ENCODE peak calls at places on chromosomes 7 and 10, in six cellular contexts. One of them, this sample, is unnamed.
A peak's percentile ranks its signal among the peaks of the same experiment; 100 is the strongest.

GRCh38 chr7:39838326-39838725 is 111.7 kb upstream of the CDK13 start:
- DNase-seq in amniotic stem cell: no peak
- DNase-seq in ascending aorta: no peak
- DNase-seq in anterior cingulate cortex: no peak
- DNase-seq in NCI-H1092 treated with DMSO at 0.1 percent for 48 hours: peak; percentile 92
- DNase-seq in stimulated activated CD4-positive, alpha-beta T cell treated with anti-CD3 and anti-CD28 coated beads, Interleukin-1b, Interleukin-23, amount 100 ng/mL, for 4 hours: no peak
- DNase-seq in this sample: peak; percentile 92

GRCh38 chr10:88934900-88935672 is 17.5 kb downstream of the ACTA2 start:
- DNase-seq in amniotic stem cell: peak; percentile 47
- DNase-seq in ascending aorta: peak; percentile 87
- DNase-seq in anterior cingulate cortex: peak; percentile 44
- DNase-seq in NCI-H1092 treated with DMSO at 0.1 percent for 48 hours: peak; percentile 46
- DNase-seq in stimulated activated CD4-positive, alpha-beta T cell treated with anti-CD3 and anti-CD28 coated beads, Interleukin-1b, Interleukin-23, amount 100 ng/mL, for 4 hours: peak; percentile 63
- DNase-seq in this sample: peak; percentile 81

GRCh38 chr7:87541648-87542047 is 59.0 kb downstream of the ABCB1 start:
- DNase-seq in amniotic stem cell: no peak
- DNase-seq in ascending aorta: no peak
- DNase-seq in anterior cingulate cortex: no peak
- DNase-seq in NCI-H1092 treated with DMSO at 0.1 percent for 48 hours: no peak
- DNase-seq in stimulated activated CD4-positive, alpha-beta T cell treated with anti-CD3 and anti-CD28 coated beads, Interleukin-1b, Interleukin-23, amount 100 ng/mL, for 4 hours: no peak
- DNase-seq in this sample: no peak

GRCh38 chr7:549891-550625 is 30.4 kb upstream of the PDGFA start:
- DNase-seq in amniotic stem cell: no peak
- DNase-seq in ascending aorta: no peak
- DNase-seq in anterior cingulate cortex: no peak
- DNase-seq in NCI-H1092 treated with DMSO at 0.1 percent for 48 hours: no peak
- DNase-seq in stimulated activated CD4-positive, alpha-beta T cell treated with anti-CD3 and anti-CD28 coated beads, Interleukin-1b, Interleukin-23, amount 100 ng/mL, for 4 hours: no peak
- DNase-seq in this sample: no peak

GRCh38 chr10:97648557-97649404 is 8.3 kb downstream of the PI4K2A start:
- DNase-seq in amniotic stem cell: peak; percentile 82
- DNase-seq in ascending aorta: no peak
- DNase-seq in anterior cingulate cortex: no peak
- DNase-seq in NCI-H1092 treated with DMSO at 0.1 percent for 48 hours: no peak
- DNase-seq in stimulated activated CD4-positive, alpha-beta T cell treated with anti-CD3 and anti-CD28 coated beads, Interleukin-1b, Interleukin-23, amount 100 ng/mL, for 4 hours: peak; percentile 12
- DNase-seq in this sample: peak; percentile 72

GRCh38 chr7:127803626-127804025 is 151.6 kb downstream of the SND1 start:
- DNase-seq in amniotic stem cell: no peak
- DNase-seq in ascending aorta: no peak
- DNase-seq in anterior cingulate cortex: no peak
- DNase-seq in NCI-H1092 treated with DMSO at 0.1 percent for 48 hours: no peak
- DNase-seq in stimulated activated CD4-positive, alpha-beta T cell treated with anti-CD3 and anti-CD28 coated beads, Interleukin-1b, Interleukin-23, amount 100 ng/mL, for 4 hours: no peak
- DNase-seq in this sample: no peak

GRCh38 chr7:50216626-50217025 is 87.9 kb upstream of the IKZF1 start:
- DNase-seq in amniotic stem cell: no peak
- DNase-seq in ascending aorta: no peak
- DNase-seq in anterior cingulate cortex: no peak
- DNase-seq in NCI-H1092 treated with DMSO at 0.1 percent for 48 hours: no peak
- DNase-seq in stimulated activated CD4-positive, alpha-beta T cell treated with anti-CD3 and anti-CD28 coated beads, Interleukin-1b, Interleukin-23, amount 100 ng/mL, for 4 hours: no peak
- DNase-seq in this sample: no peak

GRCh38 chr7:75630549-75630948 is 108.2 kb downstream of the HIP1 start:
- DNase-seq in amniotic stem cell: no peak
- DNase-seq in ascending aorta: no peak
- DNase-seq in anterior cingulate cortex: no peak
- DNase-seq in NCI-H1092 treated with DMSO at 0.1 percent for 48 hours: no peak
- DNase-seq in stimulated activated CD4-positive, alpha-beta T cell treated with anti-CD3 and anti-CD28 coated beads, Interleukin-1b, Interleukin-23, amount 100 ng/mL, for 4 hours: no peak
- DNase-seq in this sample: no peak

GRCh38 chr7:5666361-5666760 is 115.1 kb downstream of the RNF216 start:
- DNase-seq in amniotic stem cell: no peak
- DNase-seq in ascending aorta: no peak
- DNase-seq in anterior cingulate cortex: no peak
- DNase-seq in NCI-H1092 treated with DMSO at 0.1 percent for 48 hours: no peak
- DNase-seq in stimulated activated CD4-positive, alpha-beta T cell treated with anti-CD3 and anti-CD28 coated beads, Interleukin-1b, Interleukin-23, amount 100 ng/mL, for 4 hours: no peak
- DNase-seq in this sample: no peak

GRCh38 chr10:95332666-95333249 is 42.0 kb upstream of the PDLIM1 start:
- DNase-seq in amniotic stem cell: no peak
- DNase-seq in ascending aorta: no peak
- DNase-seq in anterior cingulate cortex: no peak
- DNase-seq in NCI-H1092 treated with DMSO at 0.1 percent for 48 hours: no peak
- DNase-seq in stimulated activated CD4-positive, alpha-beta T cell treated with anti-CD3 and anti-CD28 coated beads, Interleukin-1b, Interleukin-23, amount 100 ng/mL, for 4 hours: no peak
- DNase-seq in this sample: no peak

GRCh38 chr7:86768967-86769760 is 125.5 kb downstream of the GRM3 start:
- DNase-seq in amniotic stem cell: no peak
- DNase-seq in ascending aorta: no peak
- DNase-seq in anterior cingulate cortex: no peak
- DNase-seq in NCI-H1092 treated with DMSO at 0.1 percent for 48 hours: no peak
- DNase-seq in stimulated activated CD4-positive, alpha-beta T cell treated with anti-CD3 and anti-CD28 coated beads, Interleukin-1b, Interleukin-23, amount 100 ng/mL, for 4 hours: no peak
- DNase-seq in this sample: no peak

GRCh38 chr7:116554911-116555310 is 30.1 kb downstream of the CAV1 start:
- DNase-seq in amniotic stem cell: no peak
- DNase-seq in ascending aorta: no peak
- DNase-seq in anterior cingulate cortex: no peak
- DNase-seq in NCI-H1092 treated with DMSO at 0.1 percent for 48 hours: no peak
- DNase-seq in stimulated activated CD4-positive, alpha-beta T cell treated with anti-CD3 and anti-CD28 coated beads, Interleukin-1b, Interleukin-23, amount 100 ng/mL, for 4 hours: no peak
- DNase-seq in this sample: no peak

GRCh38 chr7:87231715-87232114 is 12.2 kb upstream of the TMEM243 start:
- DNase-seq in amniotic stem cell: no peak
- DNase-seq in ascending aorta: no peak
- DNase-seq in anterior cingulate cortex: no peak
- DNase-seq in NCI-H1092 treated with DMSO at 0.1 percent for 48 hours: peak; percentile 8
- DNase-seq in stimulated activated CD4-positive, alpha-beta T cell treated with anti-CD3 and anti-CD28 coated beads, Interleukin-1b, Interleukin-23, amount 100 ng/mL, for 4 hours: no peak
- DNase-seq in this sample: no peak

GRCh38 chr7:38187794-38188472 is 9.9 kb downstream of the STARD3NL start:
- DNase-seq in amniotic stem cell: no peak
- DNase-seq in ascending aorta: no peak
- DNase-seq in anterior cingulate cortex: no peak
- DNase-seq in NCI-H1092 treated with DMSO at 0.1 percent for 48 hours: no peak
- DNase-seq in stimulated activated CD4-positive, alpha-beta T cell treated with anti-CD3 and anti-CD28 coated beads, Interleukin-1b, Interleukin-23, amount 100 ng/mL, for 4 hours: no peak
- DNase-seq in this sample: no peak

GRCh38 chr10:13890617-13891541 is 304.1 kb downstream of the PRPF18 start:
- DNase-seq in amniotic stem cell: no peak
- DNase-seq in ascending aorta: peak; percentile 76
- DNase-seq in anterior cingulate cortex: peak; percentile 24
- DNase-seq in NCI-H1092 treated with DMSO at 0.1 percent for 48 hours: peak; percentile 38
- DNase-seq in stimulated activated CD4-positive, alpha-beta T cell treated with anti-CD3 and anti-CD28 coated beads, Interleukin-1b, Interleukin-23, amount 100 ng/mL, for 4 hours: no peak
- DNase-seq in this sample: no peak

GRCh38 chr7:132312531-132313070 is 263.7 kb downstream of the PLXNA4 start:
- DNase-seq in amniotic stem cell: no peak
- DNase-seq in ascending aorta: no peak
- DNase-seq in anterior cingulate cortex: no peak
- DNase-seq in NCI-H1092 treated with DMSO at 0.1 percent for 48 hours: no peak
- DNase-seq in stimulated activated CD4-positive, alpha-beta T cell treated with anti-CD3 and anti-CD28 coated beads, Interleukin-1b, Interleukin-23, amount 100 ng/mL, for 4 hours: no peak
- DNase-seq in this sample: no peak

GRCh38 chr10:29619273-29619672 is 15.5 kb downstream of the SVIL start:
- DNase-seq in amniotic stem cell: no peak
- DNase-seq in ascending aorta: no peak
- DNase-seq in anterior cingulate cortex: no peak
- DNase-seq in NCI-H1092 treated with DMSO at 0.1 percent for 48 hours: peak; percentile 28
- DNase-seq in stimulated activated CD4-positive, alpha-beta T cell treated with anti-CD3 and anti-CD28 coated beads, Interleukin-1b, Interleukin-23, amount 100 ng/mL, for 4 hours: no peak
- DNase-seq in this sample: peak; percentile 25

GRCh38 chr7:136857573-136857972 is 10.9 kb upstream of the CHRM2 start:
- DNase-seq in amniotic stem cell: no peak
- DNase-seq in ascending aorta: no peak
- DNase-seq in anterior cingulate cortex: no peak
- DNase-seq in NCI-H1092 treated with DMSO at 0.1 percent for 48 hours: no peak
- DNase-seq in stimulated activated CD4-positive, alpha-beta T cell treated with anti-CD3 and anti-CD28 coated beads, Interleukin-1b, Interleukin-23, amount 100 ng/mL, for 4 hours: no peak
- DNase-seq in this sample: peak; percentile 33

GRCh38 chr10:117174439-117175214 is 22.7 kb upstream of the KCNK18 start:
- DNase-seq in amniotic stem cell: peak; percentile 14
- DNase-seq in ascending aorta: peak; percentile 88
- DNase-seq in anterior cingulate cortex: peak; percentile 63
- DNase-seq in NCI-H1092 treated with DMSO at 0.1 percent for 48 hours: peak; percentile 50
- DNase-seq in stimulated activated CD4-positive, alpha-beta T cell treated with anti-CD3 and anti-CD28 coated beads, Interleukin-1b, Interleukin-23, amount 100 ng/mL, for 4 hours: peak; percentile 87
- DNase-seq in this sample: peak; percentile 61

GRCh38 chr7:106732045-106732444 is 71.1 kb upstream of the CCDC71L start:
- DNase-seq in amniotic stem cell: no peak
- DNase-seq in ascending aorta: no peak
- DNase-seq in anterior cingulate cortex: no peak
- DNase-seq in NCI-H1092 treated with DMSO at 0.1 percent for 48 hours: no peak
- DNase-seq in stimulated activated CD4-positive, alpha-beta T cell treated with anti-CD3 and anti-CD28 coated beads, Interleukin-1b, Interleukin-23, amount 100 ng/mL, for 4 hours: no peak
- DNase-seq in this sample: no peak

GRCh38 chr7:155225516-155225915 is 72.2 kb upstream of the INSIG1 start:
- DNase-seq in amniotic stem cell: no peak
- DNase-seq in ascending aorta: no peak
- DNase-seq in anterior cingulate cortex: no peak
- DNase-seq in NCI-H1092 treated with DMSO at 0.1 percent for 48 hours: no peak
- DNase-seq in stimulated activated CD4-positive, alpha-beta T cell treated with anti-CD3 and anti-CD28 coated beads, Interleukin-1b, Interleukin-23, amount 100 ng/mL, for 4 hours: no peak
- DNase-seq in this sample: no peak

GRCh38 chr10:102067091-102067916 is 2.2 kb downstream of the HPS6 start:
- DNase-seq in amniotic stem cell: no peak
- DNase-seq in ascending aorta: no peak
- DNase-seq in anterior cingulate cortex: no peak
- DNase-seq in NCI-H1092 treated with DMSO at 0.1 percent for 48 hours: no peak
- DNase-seq in stimulated activated CD4-positive, alpha-beta T cell treated with anti-CD3 and anti-CD28 coated beads, Interleukin-1b, Interleukin-23, amount 100 ng/mL, for 4 hours: no peak
- DNase-seq in this sample: no peak

GRCh38 chr7:40437498-40437897 is 302.7 kb downstream of the SUGCT start:
- DNase-seq in amniotic stem cell: peak; percentile 78
- DNase-seq in ascending aorta: peak; percentile 83
- DNase-seq in anterior cingulate cortex: no peak
- DNase-seq in NCI-H1092 treated with DMSO at 0.1 percent for 48 hours: no peak
- DNase-seq in stimulated activated CD4-positive, alpha-beta T cell treated with anti-CD3 and anti-CD28 coated beads, Interleukin-1b, Interleukin-23, amount 100 ng/mL, for 4 hours: no peak
- DNase-seq in this sample: peak; percentile 92

GRCh38 chr10:102394801-102395676 is 466 bp upstream of the NFKB2 start:
- DNase-seq in amniotic stem cell: peak; percentile 79
- DNase-seq in ascending aorta: peak; percentile 96
- DNase-seq in anterior cingulate cortex: peak; percentile 67
- DNase-seq in NCI-H1092 treated with DMSO at 0.1 percent for 48 hours: peak; percentile 27
- DNase-seq in stimulated activated CD4-positive, alpha-beta T cell treated with anti-CD3 and anti-CD28 coated beads, Interleukin-1b, Interleukin-23, amount 100 ng/mL, for 4 hours: peak; percentile 93
- DNase-seq in this sample: peak; percentile 59

GRCh38 chr7:69703099-69703498 is 104.8 kb downstream of the AUTS2 start:
- DNase-seq in amniotic stem cell: no peak
- DNase-seq in ascending aorta: no peak
- DNase-seq in anterior cingulate cortex: no peak
- DNase-seq in NCI-H1092 treated with DMSO at 0.1 percent for 48 hours: no peak
- DNase-seq in stimulated activated CD4-positive, alpha-beta T cell treated with anti-CD3 and anti-CD28 coated beads, Interleukin-1b, Interleukin-23, amount 100 ng/mL, for 4 hours: no peak
- DNase-seq in this sample: no peak

GRCh38 chr10:32964261-32964660 is 6.2 kb upstream of the ITGB1 start:
- DNase-seq in amniotic stem cell: no peak
- DNase-seq in ascending aorta: no peak
- DNase-seq in anterior cingulate cortex: no peak
- DNase-seq in NCI-H1092 treated with DMSO at 0.1 percent for 48 hours: no peak
- DNase-seq in stimulated activated CD4-positive, alpha-beta T cell treated with anti-CD3 and anti-CD28 coated beads, Interleukin-1b, Interleukin-23, amount 100 ng/mL, for 4 hours: no peak
- DNase-seq in this sample: no peak

GRCh38 chr10:34319197-34319846 is 495.8 kb downstream of the PARD3 start:
- DNase-seq in amniotic stem cell: peak; percentile 71
- DNase-seq in ascending aorta: no peak
- DNase-seq in anterior cingulate cortex: no peak
- DNase-seq in NCI-H1092 treated with DMSO at 0.1 percent for 48 hours: peak; percentile 85
- DNase-seq in stimulated activated CD4-positive, alpha-beta T cell treated with anti-CD3 and anti-CD28 coated beads, Interleukin-1b, Interleukin-23, amount 100 ng/mL, for 4 hours: no peak
- DNase-seq in this sample: peak; percentile 66

GRCh38 chr10:17025444-17026295 is 103.9 kb downstream of the CUBN start:
- DNase-seq in amniotic stem cell: peak; percentile 95
- DNase-seq in ascending aorta: peak; percentile 90
- DNase-seq in anterior cingulate cortex: no peak
- DNase-seq in NCI-H1092 treated with DMSO at 0.1 percent for 48 hours: no peak
- DNase-seq in stimulated activated CD4-positive, alpha-beta T cell treated with anti-CD3 and anti-CD28 coated beads, Interleukin-1b, Interleukin-23, amount 100 ng/mL, for 4 hours: peak; percentile 47
- DNase-seq in this sample: no peak